ENCODE peak calls at places on chromosomes 16 and 17, in nine cellular contexts. One of them, this sample, is unnamed.

GRCh38 chr16:1770328-1771071 is 843 bp downstream of the NME3 start:
- DNase-seq in upper lobe of left lung: peak
- DNase-seq in stomach: peak
- DNase-seq in tibial nerve: peak
- DNase-seq in H1: peak
- DNase-seq in A549: no peak
- DNase-seq in sigmoid colon: peak
- DNase-seq in transverse colon: peak
- DNase-seq in ovary: peak
- DNase-seq in this sample: no peak

GRCh38 chr17:74786411-74787097 is 10.4 kb upstream of the NAT9 start:
- DNase-seq in upper lobe of left lung: no peak
- DNase-seq in stomach: no peak
- DNase-seq in tibial nerve: no peak
- DNase-seq in H1: no peak
- DNase-seq in A549: no peak
- DNase-seq in sigmoid colon: no peak
- DNase-seq in transverse colon: no peak
- DNase-seq in ovary: no peak
- DNase-seq in this sample: no peak

GRCh38 chr17:32276217-32276616 is 10.6 kb downstream of the RHBDL3 start:
- DNase-seq in upper lobe of left lung: no peak
- DNase-seq in stomach: no peak
- DNase-seq in tibial nerve: no peak
- DNase-seq in H1: no peak
- DNase-seq in A549: no peak
- DNase-seq in sigmoid colon: no peak
- DNase-seq in transverse colon: no peak
- DNase-seq in ovary: no peak
- DNase-seq in this sample: no peak

GRCh38 chr17:81466564-81467472 is 45.8 kb downstream of the ACTG1 start:
- DNase-seq in upper lobe of left lung: peak
- DNase-seq in stomach: no peak
- DNase-seq in tibial nerve: no peak
- DNase-seq in H1: no peak
- DNase-seq in A549: no peak
- DNase-seq in sigmoid colon: no peak
- DNase-seq in transverse colon: no peak
- DNase-seq in ovary: no peak
- DNase-seq in this sample: no peak

GRCh38 chr17:57649731-57650484 is 95.2 kb downstream of the CCDC182 start:
- DNase-seq in upper lobe of left lung: no peak
- DNase-seq in stomach: no peak
- DNase-seq in tibial nerve: no peak
- DNase-seq in H1: peak
- DNase-seq in A549: peak
- DNase-seq in sigmoid colon: no peak
- DNase-seq in transverse colon: no peak
- DNase-seq in ovary: no peak
- DNase-seq in this sample: no peak

GRCh38 chr16:10828851-10829331 is 10.3 kb upstream of the TVP23A start:
- DNase-seq in upper lobe of left lung: peak
- DNase-seq in stomach: peak
- DNase-seq in tibial nerve: peak
- DNase-seq in H1: peak
- DNase-seq in A549: no peak
- DNase-seq in sigmoid colon: peak
- DNase-seq in transverse colon: peak
- DNase-seq in ovary: peak
- DNase-seq in this sample: peak

GRCh38 chr16:22373662-22374310 is 633 bp downstream of the CDR2 start:
- DNase-seq in upper lobe of left lung: peak
- DNase-seq in stomach: peak
- DNase-seq in tibial nerve: peak
- DNase-seq in H1: no peak
- DNase-seq in A549: no peak
- DNase-seq in sigmoid colon: peak
- DNase-seq in transverse colon: peak
- DNase-seq in ovary: peak
- DNase-seq in this sample: no peak

GRCh38 chr17:37567137-37567927 is 41.9 kb downstream of the SYNRG start:
- DNase-seq in upper lobe of left lung: no peak
- DNase-seq in stomach: no peak
- DNase-seq in tibial nerve: no peak
- DNase-seq in H1: no peak
- DNase-seq in A549: no peak
- DNase-seq in sigmoid colon: no peak
- DNase-seq in transverse colon: no peak
- DNase-seq in ovary: no peak
- DNase-seq in this sample: no peak

GRCh38 chr17:37239690-37240344 is 136.0 kb upstream of the C17orf78 start:
- DNase-seq in upper lobe of left lung: no peak
- DNase-seq in stomach: no peak
- DNase-seq in tibial nerve: no peak
- DNase-seq in H1: no peak
- DNase-seq in A549: peak
- DNase-seq in sigmoid colon: no peak
- DNase-seq in transverse colon: no peak
- DNase-seq in ovary: no peak
- DNase-seq in this sample: no peak

GRCh38 chr17:29368926-29369325 is 21.2 kb upstream of the TAOK1 start:
- DNase-seq in upper lobe of left lung: no peak
- DNase-seq in stomach: no peak
- DNase-seq in tibial nerve: no peak
- DNase-seq in H1: no peak
- DNase-seq in A549: no peak
- DNase-seq in sigmoid colon: no peak
- DNase-seq in transverse colon: no peak
- DNase-seq in ovary: no peak
- DNase-seq in this sample: no peak

GRCh38 chr17:50183439-50184001 is 17.7 kb downstream of the SGCA start:
- DNase-seq in upper lobe of left lung: no peak
- DNase-seq in stomach: no peak
- DNase-seq in tibial nerve: no peak
- DNase-seq in H1: no peak
- DNase-seq in A549: no peak
- DNase-seq in sigmoid colon: no peak
- DNase-seq in transverse colon: no peak
- DNase-seq in ovary: no peak
- DNase-seq in this sample: no peak
- H3K27ac ChIP-seq in upper lobe of left lung: peak
- H3K27ac ChIP-seq in stomach: peak
- H3K27ac ChIP-seq in tibial nerve: peak
- H3K27ac ChIP-seq in H1: no peak
- H3K27ac ChIP-seq in A549: peak
- H3K27ac ChIP-seq in sigmoid colon: peak
- H3K27ac ChIP-seq in transverse colon: peak
- H3K27ac ChIP-seq in ovary: peak
- H3K27ac ChIP-seq in this sample: peak

GRCh38 chr17:80287038-80287437 is 26.4 kb downstream of the RNF213 start:
- DNase-seq in upper lobe of left lung: no peak
- DNase-seq in stomach: no peak
- DNase-seq in tibial nerve: no peak
- DNase-seq in H1: no peak
- DNase-seq in A549: no peak
- DNase-seq in sigmoid colon: no peak
- DNase-seq in transverse colon: no peak
- DNase-seq in ovary: no peak
- DNase-seq in this sample: no peak

GRCh38 chr17:80287806-80288579 is 27.3 kb downstream of the RNF213 start:
- DNase-seq in upper lobe of left lung: no peak
- DNase-seq in stomach: no peak
- DNase-seq in tibial nerve: no peak
- DNase-seq in H1: no peak
- DNase-seq in A549: no peak
- DNase-seq in sigmoid colon: no peak
- DNase-seq in transverse colon: no peak
- DNase-seq in ovary: no peak
- DNase-seq in this sample: no peak

GRCh38 chr17:80284631-80285030 is 24.0 kb downstream of the RNF213 start:
- DNase-seq in upper lobe of left lung: no peak
- DNase-seq in stomach: no peak
- DNase-seq in tibial nerve: no peak
- DNase-seq in H1: no peak
- DNase-seq in A549: no peak
- DNase-seq in sigmoid colon: no peak
- DNase-seq in transverse colon: no peak
- DNase-seq in ovary: no peak
- DNase-seq in this sample: no peak

GRCh38 chr17:80285237-80285920 is 24.7 kb downstream of the RNF213 start:
- DNase-seq in upper lobe of left lung: no peak
- DNase-seq in stomach: no peak
- DNase-seq in tibial nerve: no peak
- DNase-seq in H1: no peak
- DNase-seq in A549: no peak
- DNase-seq in sigmoid colon: no peak
- DNase-seq in transverse colon: no peak
- DNase-seq in ovary: no peak
- DNase-seq in this sample: no peak

DNA sequence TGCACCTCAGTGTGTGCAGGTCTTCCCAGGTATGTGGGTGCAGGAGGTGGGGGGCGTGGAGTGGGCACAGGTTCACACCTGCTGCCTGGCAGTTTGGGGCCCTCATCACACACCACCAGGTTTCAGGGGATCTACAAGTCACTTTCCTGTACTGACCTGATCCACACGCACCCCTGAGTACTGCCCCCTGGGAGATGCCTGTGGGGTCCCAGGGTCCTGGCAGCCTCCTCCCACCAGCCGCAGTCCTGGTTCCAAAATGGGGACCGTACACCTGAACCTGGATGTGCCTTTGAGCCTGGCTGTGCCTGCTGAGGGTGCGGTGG is 25.9 kb downstream of the RNF213 start:
- DNase-seq in upper lobe of left lung: no peak
- DNase-seq in stomach: no peak
- DNase-seq in tibial nerve: no peak
- DNase-seq in H1: no peak
- DNase-seq in A549: no peak
- DNase-seq in sigmoid colon: no peak
- DNase-seq in transverse colon: no peak
- DNase-seq in ovary: no peak
- DNase-seq in this sample: no peak
- TF ChIP-seq EP300 in upper lobe of left lung: no peak
- TF ChIP-seq EP300 in stomach: no peak
- TF ChIP-seq EP300 in tibial nerve: no peak
- TF ChIP-seq EP300 in H1: no peak
- TF ChIP-seq EP300 in A549: no peak
- TF ChIP-seq EP300 in sigmoid colon: no peak
- TF ChIP-seq EP300 in transverse colon: no peak
- TF ChIP-seq EP300 in ovary: no peak
- TF ChIP-seq EP300 in this sample: no peak

GRCh38 chr16:28528463-28528867 is 10.3 kb downstream of the NUPR1 start:
- DNase-seq in upper lobe of left lung: no peak
- DNase-seq in stomach: peak
- DNase-seq in tibial nerve: no peak
- DNase-seq in H1: no peak
- DNase-seq in A549: no peak
- DNase-seq in sigmoid colon: no peak
- DNase-seq in transverse colon: no peak
- DNase-seq in ovary: peak
- DNase-seq in this sample: no peak

GRCh38 chr16:28526201-28527099 is 12.3 kb downstream of the NUPR1 start:
- DNase-seq in upper lobe of left lung: no peak
- DNase-seq in stomach: no peak
- DNase-seq in tibial nerve: no peak
- DNase-seq in H1: no peak
- DNase-seq in A549: no peak
- DNase-seq in sigmoid colon: no peak
- DNase-seq in transverse colon: no peak
- DNase-seq in ovary: no peak
- DNase-seq in this sample: no peak

GRCh38 chr16:28524544-28525179 is 14.1 kb downstream of the NUPR1 start:
- DNase-seq in upper lobe of left lung: no peak
- DNase-seq in stomach: no peak
- DNase-seq in tibial nerve: no peak
- DNase-seq in H1: no peak
- DNase-seq in A549: no peak
- DNase-seq in sigmoid colon: no peak
- DNase-seq in transverse colon: no peak
- DNase-seq in ovary: no peak
- DNase-seq in this sample: no peak

GRCh38 chr16:28529124-28529523 is 9.7 kb downstream of the NUPR1 start:
- DNase-seq in upper lobe of left lung: no peak
- DNase-seq in stomach: no peak
- DNase-seq in tibial nerve: no peak
- DNase-seq in H1: no peak
- DNase-seq in A549: no peak
- DNase-seq in sigmoid colon: no peak
- DNase-seq in transverse colon: no peak
- DNase-seq in ovary: no peak
- DNase-seq in this sample: no peak

DNA sequence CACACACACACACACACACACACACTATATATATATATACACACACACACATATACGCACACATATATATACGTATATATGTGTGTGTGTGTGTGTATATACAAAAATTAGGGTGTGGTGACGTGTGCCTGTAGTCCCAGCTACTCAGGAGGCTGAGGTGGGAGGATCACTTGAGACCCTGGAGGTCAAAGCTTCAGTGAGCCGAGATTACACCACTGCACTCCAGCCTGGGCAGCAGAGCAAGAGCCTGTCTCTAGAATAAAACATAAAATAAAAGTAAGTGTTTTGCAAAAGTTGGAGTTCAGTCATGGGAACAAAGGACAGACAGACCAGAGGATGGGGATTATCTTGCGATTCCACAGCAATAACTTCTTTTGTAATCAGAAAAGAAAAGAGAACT is 10.8 kb downstream of the NUPR1 start:
- DNase-seq in upper lobe of left lung: no peak
- DNase-seq in stomach: no peak
- DNase-seq in tibial nerve: no peak
- DNase-seq in H1: no peak
- DNase-seq in A549: no peak
- DNase-seq in sigmoid colon: no peak
- DNase-seq in transverse colon: no peak
- DNase-seq in ovary: no peak
- DNase-seq in this sample: no peak
- H3K27ac ChIP-seq in upper lobe of left lung: no peak
- H3K27ac ChIP-seq in stomach: peak
- H3K27ac ChIP-seq in tibial nerve: no peak
- H3K27ac ChIP-seq in H1: no peak
- H3K27ac ChIP-seq in A549: no peak
- H3K27ac ChIP-seq in sigmoid colon: no peak
- H3K27ac ChIP-seq in transverse colon: no peak
- H3K27ac ChIP-seq in ovary: no peak
- H3K27ac ChIP-seq in this sample: no peak

DNA sequence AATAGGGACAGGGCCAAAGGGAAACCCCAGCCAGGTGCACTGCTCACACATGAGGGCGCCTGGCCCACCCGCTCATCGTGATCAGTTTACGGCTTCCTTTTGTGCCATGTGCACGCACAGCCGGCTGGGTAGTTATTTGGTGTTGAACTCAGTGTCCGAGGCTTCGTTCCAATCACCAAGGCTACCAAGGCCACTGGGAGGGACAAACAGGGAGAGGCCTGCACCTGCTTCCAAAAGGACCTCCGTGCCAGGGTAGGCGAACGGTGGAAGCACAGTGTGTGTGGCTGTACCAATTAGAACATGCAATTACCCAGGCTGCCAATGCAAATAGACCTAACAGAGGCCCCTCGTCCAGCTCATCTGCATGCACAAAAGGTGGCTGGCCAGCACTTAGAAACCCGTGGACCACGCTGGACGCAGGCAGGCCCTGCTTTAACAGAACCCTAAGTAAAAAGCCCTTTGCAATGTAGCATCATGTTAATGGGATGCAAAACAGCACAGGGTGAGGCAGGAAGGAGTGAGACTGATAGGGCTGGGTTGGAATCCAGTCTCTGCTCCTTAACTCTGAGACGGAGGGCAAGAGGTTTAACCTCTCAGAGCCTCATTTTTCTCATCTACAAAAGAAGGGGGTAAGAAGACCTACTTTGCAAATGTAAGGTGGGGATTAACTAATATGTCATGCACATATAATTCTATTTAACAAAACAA is 204.0 kb downstream of the XYLT1 start:
- DNase-seq in upper lobe of left lung: peak
- DNase-seq in stomach: peak
- DNase-seq in tibial nerve: no peak
- DNase-seq in H1: no peak
- DNase-seq in A549: no peak
- DNase-seq in sigmoid colon: no peak
- DNase-seq in transverse colon: peak
- DNase-seq in ovary: peak
- DNase-seq in this sample: no peak
- TF ChIP-seq EP300 in upper lobe of left lung: no peak
- TF ChIP-seq EP300 in stomach: no peak
- TF ChIP-seq EP300 in tibial nerve: no peak
- TF ChIP-seq EP300 in H1: no peak
- TF ChIP-seq EP300 in A549: no peak
- TF ChIP-seq EP300 in sigmoid colon: no peak
- TF ChIP-seq EP300 in transverse colon: peak
- TF ChIP-seq EP300 in ovary: no peak
- TF ChIP-seq EP300 in this sample: no peak

This sample was measured in esophagus muscularis mucosa.